ENCODE peak calls at places on chromosomes 7 and 10, in five cellular contexts. V is GM12878, I is HepG2, C is H1, B is WTC11. E is an unnamed sample.

GRCh38 chr10:31947144-31947926 is 18.7 kb upstream of the ARHGAP12 start:
- DNase-seq in V (no peak), I (peak), C (no peak), B (no peak), E (peak)

GRCh38 chr7:70647801-70648491 is 484.0 kb upstream of the GALNT17 start:
- DNase-seq in V (peak), I (no peak), C (no peak), B (no peak), E (no peak)

GRCh38 chr10:100728928-100729876 is 16.2 kb upstream of the PAX2 start:
- DNase-seq in V (no peak), I (peak), C (no peak), B (peak), E (peak)

GRCh38 chr7:55073051-55073511 is 54.3 kb downstream of the EGFR start:
- DNase-seq in V (peak), I (no peak), C (no peak), B (no peak), E (no peak)

GRCh38 chr7:86949052-86949778 is 110.2 kb downstream of the ELAPOR2 start:
- DNase-seq in V (peak), I (no peak), C (no peak), B (no peak), E (no peak)

GRCh38 chr10:73076361-73077183 is 20.1 kb downstream of the P4HA1 start:
- DNase-seq in V (no peak), I (no peak), C (no peak), B (no peak), E (no peak)

GRCh38 chr10:98919899-98920298 is 315.8 kb downstream of the HPSE2 start:
- DNase-seq in V (no peak), I (no peak), C (no peak), B (no peak), E (peak)

GRCh38 chr10:9010093-9010492 is 955.6 kb downstream of the GATA3 start:
- DNase-seq in V (no peak), I (no peak), C (no peak), B (no peak), E (no peak)

GRCh38 chr7:15461576-15461975 is 100.2 kb downstream of the AGMO start:
- DNase-seq in V (no peak), I (no peak), C (no peak), B (no peak), E (no peak)

GRCh38 chr10:103276941-103277712 is at the start of gene INA:
- DNase-seq in V (no peak), I (no peak), C (no peak), B (peak), E (no peak)

GRCh38 chr10:106931159-106931852 is 233.2 kb downstream of the SORCS1 start:
- DNase-seq in V (peak), I (peak), C (no peak), B (no peak), E (no peak)

GRCh38 chr10:79431891-79432831 is 13.3 kb downstream of the ZCCHC24 start:
- DNase-seq in V (no peak), I (no peak), C (no peak), B (no peak), E (no peak)

GRCh38 chr10:103820101-103821062 is 35.0 kb downstream of the SH3PXD2A start:
- DNase-seq in V (no peak), I (no peak), C (no peak), B (no peak), E (no peak)

GRCh38 chr7:13551503-13551902 is 438.0 kb downstream of the ETV1 start:
- DNase-seq in V (no peak), I (no peak), C (no peak), B (no peak), E (no peak)

GRCh38 chr7:159149488-159149887 is 4.8 kb upstream of the VIPR2 start:
- DNase-seq in V (no peak), I (no peak), C (no peak), B (no peak), E (no peak)

GRCh38 chr10:124701881-124702656 is 42.1 kb downstream of the FAM53B start:
- DNase-seq in V (no peak), I (no peak), C (no peak), B (no peak), E (peak)

GRCh38 chr7:66508431-66508830 is 120.2 kb upstream of the KCTD7 start:
- DNase-seq in V (no peak), I (no peak), C (no peak), B (no peak), E (no peak)
- TF ChIP-seq ATF2 in V (no peak), I (no peak), C (no peak), B (no peak), E (no peak)

GRCh38 chr7:157310676-157311185 is 26.1 kb upstream of the DNAJB6 start:
- DNase-seq in V (no peak), I (no peak), C (no peak), B (peak), E (no peak)
- TF ChIP-seq ATF2 in V (no peak), I (no peak), C (no peak), B (no peak), E (no peak)

GRCh38 chr7:108014747-108015682 is 12.1 kb upstream of the LAMB1 start:
- DNase-seq in V (no peak), I (peak), C (no peak), B (no peak), E (no peak)

GRCh38 chr7:108015740-108016139 is 12.8 kb upstream of the LAMB1 start:
- DNase-seq in V (no peak), I (peak), C (no peak), B (no peak), E (no peak)

GRCh38 chr7:108017776-108018151 is 14.8 kb upstream of the LAMB1 start:
- DNase-seq in V (no peak), I (no peak), C (no peak), B (no peak), E (no peak)

GRCh38 chr7:108018668-108019067 is 15.7 kb upstream of the LAMB1 start:
- DNase-seq in V (no peak), I (no peak), C (no peak), B (no peak), E (no peak)

DNA sequence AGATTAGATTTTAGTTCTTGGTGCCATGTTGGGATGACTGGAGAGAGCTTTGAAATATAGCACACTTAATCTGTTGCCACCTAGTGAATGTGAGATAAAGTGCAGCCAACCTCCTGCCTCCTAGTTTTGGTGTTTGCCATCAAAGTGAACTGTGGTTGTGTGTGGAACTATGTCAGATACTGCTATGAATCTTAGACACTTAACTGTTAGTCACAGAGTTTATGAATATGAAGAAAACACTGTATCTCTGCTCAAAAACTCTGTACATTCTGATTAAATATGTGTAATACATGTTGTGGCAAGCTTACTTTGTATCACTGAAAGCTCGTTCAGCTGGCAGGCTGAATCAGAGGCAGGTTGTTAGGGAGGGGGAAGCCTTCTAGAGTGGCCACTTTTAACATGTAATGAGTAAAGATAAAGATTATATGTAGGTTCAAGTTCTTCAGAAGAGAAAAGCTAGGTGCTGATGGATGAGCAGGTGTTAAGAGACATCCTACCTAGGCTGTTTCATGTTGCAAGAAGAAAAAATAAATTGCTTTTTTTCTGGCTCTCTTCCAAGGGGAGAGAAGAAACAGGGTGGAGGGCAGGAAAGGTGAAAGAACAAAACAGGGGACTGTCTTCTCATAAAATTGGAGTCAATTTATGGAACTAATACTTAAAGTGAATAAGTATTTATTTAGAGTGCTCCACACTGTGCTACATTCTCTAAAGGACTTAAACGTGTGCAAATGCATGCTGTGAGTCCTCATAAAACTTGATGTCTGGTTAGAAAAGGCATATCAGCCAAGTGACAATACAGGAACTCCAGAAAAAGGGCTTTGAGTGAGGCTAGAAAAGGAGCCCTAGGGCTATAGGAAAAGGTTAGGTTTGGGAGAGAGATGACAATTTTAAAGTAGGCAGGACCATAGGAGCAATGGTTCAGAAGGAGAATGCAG is 14.1 kb upstream of the LAMB1 start:
- DNase-seq in V (no peak), I (peak), C (no peak), B (no peak), E (peak)
- TF ChIP-seq ATF2 in V (no peak), I (no peak), C (no peak), B (no peak), E (no peak)

DNA sequence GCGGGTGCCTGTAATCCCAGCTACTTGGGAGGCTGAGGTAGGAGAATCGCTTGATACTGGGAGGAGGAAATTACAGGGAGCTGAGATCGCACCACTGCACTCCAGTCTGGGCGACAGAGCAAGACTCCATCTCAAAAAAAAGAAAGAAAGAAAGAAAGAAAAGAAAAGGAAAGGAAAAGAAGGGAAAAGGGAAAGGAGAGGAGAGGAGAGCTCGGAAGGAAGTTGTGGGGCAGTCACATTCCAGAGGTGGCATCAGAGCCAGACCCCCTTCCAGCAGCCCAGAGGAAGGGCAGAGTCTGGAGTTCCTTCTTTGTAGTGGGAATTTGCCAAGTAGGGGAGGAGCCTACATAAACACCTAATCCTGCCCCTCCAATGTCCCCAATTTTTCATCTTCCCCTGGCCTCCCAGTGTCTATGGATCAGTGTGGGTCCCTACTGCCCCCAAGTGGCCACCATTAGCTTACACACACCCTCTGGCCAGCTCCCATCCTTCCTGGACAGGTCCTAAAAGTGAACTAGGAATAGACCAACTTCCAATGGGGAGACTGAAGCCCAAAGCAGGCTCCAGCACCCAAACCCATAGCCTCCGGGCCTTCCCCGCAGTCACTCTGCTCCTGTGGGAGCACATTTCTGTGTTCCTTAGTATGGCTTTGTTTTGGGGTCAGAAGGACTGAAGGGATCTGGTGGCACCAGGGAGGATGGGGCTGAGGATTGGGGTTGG is 39.6 kb upstream of the HSPB1 start:
- DNase-seq in V (no peak), I (peak), C (peak), B (peak), E (peak)
- TF ChIP-seq ATF2 in V (no peak), I (no peak), C (no peak), B (no peak), E (no peak)

GRCh38 chr7:80825499-80825898 is 93.4 kb downstream of the SEMA3C start:
- DNase-seq in V (no peak), I (no peak), C (no peak), B (no peak), E (no peak)
- TF ChIP-seq ATF2 in V (no peak), I (no peak), C (no peak), B (no peak), E (no peak)

GRCh38 chr7:82605247-82605864 is 161.8 kb upstream of the CACNA2D1 start:
- DNase-seq in V (no peak), I (peak), C (no peak), B (no peak), E (peak)
- TF ChIP-seq ATF2 in V (no peak), I (no peak), C (no peak), B (no peak), E (no peak)

GRCh38 chr7:324011-324410 is 34.0 kb downstream of the FOXL3 start:
- DNase-seq in V (no peak), I (no peak), C (no peak), B (no peak), E (no peak)

GRCh38 chr7:325051-325798 is 35.3 kb downstream of the FOXL3 start:
- DNase-seq in V (no peak), I (no peak), C (no peak), B (no peak), E (no peak)

GRCh38 chr7:322708-323111 is 32.7 kb downstream of the FOXL3 start:
- DNase-seq in V (no peak), I (no peak), C (no peak), B (no peak), E (no peak)

GRCh38 chr7:322111-322671 is 32.2 kb downstream of the FOXL3 start:
- DNase-seq in V (no peak), I (no peak), C (peak), B (peak), E (peak)

GRCh38 chr7:323410-323809 is 33.4 kb downstream of the FOXL3 start:
- DNase-seq in V (no peak), I (no peak), C (no peak), B (no peak), E (no peak)
- TF ChIP-seq ATF2 in V (no peak), I (no peak), C (no peak), B (no peak), E (no peak)

DNA sequence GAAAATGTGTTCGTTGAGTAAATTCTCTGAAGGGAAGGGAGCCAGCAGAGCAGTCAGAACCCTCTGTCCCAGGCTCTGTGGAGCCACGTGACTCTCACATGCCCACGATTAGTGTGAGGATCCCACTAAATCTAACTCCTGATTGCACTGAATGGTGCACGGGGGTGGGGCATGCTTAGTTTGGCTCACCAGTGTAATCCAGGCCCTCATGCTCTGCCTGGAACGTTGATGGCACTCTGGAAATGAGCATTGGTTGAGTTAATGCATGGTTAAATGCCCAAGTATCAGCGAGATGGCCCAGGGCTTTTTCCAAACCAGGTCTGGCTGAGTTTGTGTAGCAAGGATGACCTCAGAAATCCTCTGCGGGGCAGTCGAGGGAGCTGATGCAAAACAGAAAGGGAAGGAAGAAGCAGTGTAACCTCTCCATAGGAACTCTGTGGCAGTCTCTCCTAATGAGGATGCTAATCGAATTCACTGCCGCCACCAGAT is 98.3 kb downstream of the C10orf105 start:
- DNase-seq in V (no peak), I (no peak), C (no peak), B (peak), E (no peak)
- TF ChIP-seq ATF2 in V (no peak), I (no peak), C (no peak), B (no peak), E (no peak)

DNA sequence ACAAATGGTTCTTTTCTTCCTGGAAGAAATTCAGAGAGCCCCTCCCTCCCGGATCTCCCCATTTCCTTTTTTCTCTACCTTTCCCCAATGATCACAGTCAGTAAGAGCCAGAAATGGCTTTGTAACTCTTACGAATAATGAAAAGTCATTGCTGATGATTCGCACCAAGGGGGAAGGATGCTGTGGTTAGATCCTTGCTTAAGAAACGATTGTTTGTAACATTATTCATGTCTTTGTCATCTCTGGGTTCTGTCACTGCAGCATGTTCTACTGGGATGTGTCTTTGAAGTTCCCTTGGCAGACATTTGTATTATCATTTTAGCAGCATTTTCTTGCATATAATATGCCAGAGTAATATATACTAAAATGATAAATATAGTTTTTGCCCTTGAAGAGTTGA is 139.0 kb downstream of the CACNB2 start:
- DNase-seq in V (no peak), I (no peak), C (no peak), B (no peak), E (no peak)
- TF ChIP-seq ATF2 in V (no peak), I (no peak), C (no peak), B (no peak), E (no peak)